ENCODE peak calls at places on chromosomes 3 and 15, in five cellular contexts. One of them, this sample, is unnamed.

GRCh38 chr15:85289677-85290365 is 90.6 kb upstream of the AKAP13 start:
- DNase-seq in heart left ventricle: no peak
- DNase-seq in H1: no peak
- DNase-seq in IMR-90: peak; percentile 31
- DNase-seq in spleen: no peak
- DNase-seq in this sample: no peak

GRCh38 chr3:49181351-49181750 is 10.0 kb downstream of the KLHDC8B start:
- DNase-seq in H1: no peak
- DNase-seq in heart left ventricle: no peak
- DNase-seq in spleen: no peak
- DNase-seq in IMR-90: no peak
- DNase-seq in this sample: no peak

GRCh38 chr3:31300802-31301443 is 231.8 kb upstream of the STT3B start:
- DNase-seq in heart left ventricle: no peak
- DNase-seq in IMR-90: no peak
- DNase-seq in spleen: no peak
- DNase-seq in H1: no peak
- DNase-seq in this sample: no peak

GRCh38 chr3:196082471-196082971 is 631 bp upstream of the TFRC start:
- DNase-seq in H1: no peak
- DNase-seq in heart left ventricle: no peak
- DNase-seq in IMR-90: peak; percentile 7
- DNase-seq in spleen: no peak
- DNase-seq in this sample: no peak

GRCh38 chr3:14771593-14772497 is 46.9 kb upstream of the FGD5 start:
- DNase-seq in spleen: peak; percentile 55
- DNase-seq in IMR-90: no peak
- DNase-seq in heart left ventricle: no peak
- DNase-seq in H1: no peak
- DNase-seq in this sample: peak; percentile 10

GRCh38 chr3:10286596-10287295 is 6.0 kb downstream of the GHRL start:
- DNase-seq in spleen: no peak
- DNase-seq in heart left ventricle: no peak
- DNase-seq in H1: peak; percentile 75
- DNase-seq in IMR-90: peak; percentile 74
- DNase-seq in this sample: no peak

GRCh38 chr3:179642871-179643270 is 10.0 kb upstream of the USP13 start:
- DNase-seq in spleen: no peak
- DNase-seq in H1: no peak
- DNase-seq in IMR-90: no peak
- DNase-seq in heart left ventricle: no peak
- DNase-seq in this sample: no peak

GRCh38 chr3:39428745-39429201 is 22.3 kb downstream of the RPSA start:
- DNase-seq in H1: peak; percentile 43
- DNase-seq in IMR-90: no peak
- DNase-seq in spleen: no peak
- DNase-seq in heart left ventricle: peak; percentile 71
- DNase-seq in this sample: peak; percentile 51

GRCh38 chr15:76682833-76683232 is 222.3 kb downstream of the SCAPER start:
- DNase-seq in spleen: no peak
- DNase-seq in IMR-90: no peak
- DNase-seq in H1: no peak
- DNase-seq in heart left ventricle: no peak
- DNase-seq in this sample: no peak

GRCh38 chr15:98683821-98684220 is 35.5 kb downstream of the IGF1R start:
- DNase-seq in spleen: no peak
- DNase-seq in H1: no peak
- DNase-seq in heart left ventricle: no peak
- DNase-seq in IMR-90: no peak
- DNase-seq in this sample: no peak

GRCh38 chr3:4310971-4311370 is 7.8 kb downstream of the SETMAR start:
- DNase-seq in spleen: no peak
- DNase-seq in IMR-90: no peak
- DNase-seq in heart left ventricle: no peak
- DNase-seq in H1: no peak
- DNase-seq in this sample: no peak

GRCh38 chr3:170178631-170179030 is 2.9 kb downstream of the PHC3 start:
- DNase-seq in IMR-90: no peak
- DNase-seq in H1: no peak
- DNase-seq in spleen: no peak
- DNase-seq in heart left ventricle: no peak
- DNase-seq in this sample: no peak

GRCh38 chr3:9014189-9014588 is 50.9 kb upstream of the RAD18 start:
- DNase-seq in IMR-90: peak; percentile 28
- DNase-seq in spleen: no peak
- DNase-seq in H1: no peak
- DNase-seq in heart left ventricle: no peak
- DNase-seq in this sample: no peak

GRCh38 chr15:85937661-85938060 is 142.0 kb upstream of the AGBL1 start:
- DNase-seq in H1: no peak
- DNase-seq in IMR-90: no peak
- DNase-seq in heart left ventricle: no peak
- DNase-seq in spleen: no peak
- DNase-seq in this sample: no peak

GRCh38 chr3:112930771-112931170 is 44.1 kb downstream of the CD200R1 start:
- DNase-seq in spleen: no peak
- DNase-seq in H1: no peak
- DNase-seq in IMR-90: peak; percentile 19
- DNase-seq in heart left ventricle: no peak
- DNase-seq in this sample: no peak

GRCh38 chr15:45855907-45856579 is 221.2 kb downstream of the SQOR start:
- DNase-seq in spleen: no peak
- DNase-seq in IMR-90: no peak
- DNase-seq in heart left ventricle: no peak
- DNase-seq in H1: no peak
- DNase-seq in this sample: no peak

GRCh38 chr3:15681668-15682067 is 80.1 kb downstream of the BTD start:
- DNase-seq in heart left ventricle: no peak
- DNase-seq in IMR-90: no peak
- DNase-seq in spleen: no peak
- DNase-seq in H1: no peak
- DNase-seq in this sample: no peak

GRCh38 chr3:48548731-48549705 is 7.6 kb downstream of the PFKFB4 start:
- DNase-seq in IMR-90: peak; percentile 69
- DNase-seq in heart left ventricle: peak; percentile 92
- DNase-seq in H1: peak; percentile 95
- DNase-seq in spleen: peak; percentile 94
- DNase-seq in this sample: peak; percentile 84

GRCh38 chr15:86837631-86838030 is 758.0 kb downstream of the AGBL1 start:
- DNase-seq in spleen: no peak
- DNase-seq in H1: no peak
- DNase-seq in IMR-90: no peak
- DNase-seq in heart left ventricle: no peak
- DNase-seq in this sample: no peak

GRCh38 chr3:57826286-57826951 is 70.3 kb downstream of the SLMAP start:
- DNase-seq in IMR-90: no peak
- DNase-seq in spleen: no peak
- DNase-seq in heart left ventricle: no peak
- DNase-seq in H1: no peak
- DNase-seq in this sample: no peak

GRCh38 chr3:43704697-43705096 is 14.0 kb downstream of the ABHD5 start:
- DNase-seq in H1: no peak
- DNase-seq in heart left ventricle: no peak
- DNase-seq in spleen: no peak
- DNase-seq in IMR-90: no peak
- DNase-seq in this sample: no peak

GRCh38 chr3:46946416-46946815 is 30.1 kb downstream of the CCDC12 start:
- DNase-seq in H1: no peak
- DNase-seq in heart left ventricle: peak; percentile 34
- DNase-seq in spleen: peak; percentile 74
- DNase-seq in IMR-90: no peak
- DNase-seq in this sample: no peak

GRCh38 chr3:46946856-46947544 is 29.5 kb downstream of the CCDC12 start:
- DNase-seq in heart left ventricle: peak; percentile 72
- DNase-seq in IMR-90: peak; percentile 31
- DNase-seq in H1: no peak
- DNase-seq in spleen: peak; percentile 86
- DNase-seq in this sample: no peak

GRCh38 chr3:46947981-46948791 is 28.4 kb downstream of the CCDC12 start:
- DNase-seq in heart left ventricle: peak; percentile 60
- DNase-seq in spleen: peak; percentile 82
- DNase-seq in IMR-90: peak; percentile 52
- DNase-seq in H1: no peak
- DNase-seq in this sample: no peak

GRCh38 chr3:46948830-46949671 is 27.5 kb downstream of the CCDC12 start:
- DNase-seq in spleen: peak; percentile 87
- DNase-seq in heart left ventricle: peak; percentile 80
- DNase-seq in IMR-90: no peak
- DNase-seq in H1: no peak
- DNase-seq in this sample: no peak

DNA sequence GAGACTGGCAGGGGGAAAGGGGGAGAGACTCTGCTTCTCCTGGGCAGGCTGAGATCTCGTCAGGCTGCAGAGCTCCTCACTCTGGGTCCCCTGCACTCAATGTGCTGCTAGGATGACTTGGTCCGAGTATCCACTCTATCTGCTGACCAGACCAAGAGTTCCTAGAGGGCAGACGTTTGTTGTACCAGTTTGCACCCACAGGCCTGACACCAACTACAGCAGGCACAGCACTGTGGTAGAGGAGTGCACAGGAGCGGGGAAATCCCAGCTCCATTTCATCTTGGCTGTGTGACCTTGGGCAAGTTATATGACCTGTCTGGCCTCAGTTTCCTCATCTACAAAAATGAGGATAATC is 29.0 kb downstream of the CCDC12 start:
- DNase-seq in IMR-90: no peak
- DNase-seq in spleen: no peak
- DNase-seq in heart left ventricle: no peak
- DNase-seq in H1: no peak
- DNase-seq in this sample: no peak
- H3K4me1 ChIP-seq in IMR-90: peaks cover 13% of the 10 kb centered on the region
- H3K4me1 ChIP-seq in spleen: peaks cover 65% of the 10 kb centered on the region
- H3K4me1 ChIP-seq in heart left ventricle: peaks cover 65% of the 10 kb centered on the region
- H3K4me1 ChIP-seq in H1: peaks cover 5% of the 10 kb centered on the region
- H3K4me1 ChIP-seq in this sample: peaks cover 4% of the 10 kb centered on the region

GRCh38 chr3:193829781-193830180 is 236.8 kb downstream of the OPA1 start:
- DNase-seq in heart left ventricle: no peak
- DNase-seq in H1: no peak
- DNase-seq in spleen: no peak
- DNase-seq in IMR-90: peak; percentile 16
- DNase-seq in this sample: no peak

GRCh38 chr3:193826126-193826795 is 233.3 kb downstream of the OPA1 start:
- DNase-seq in IMR-90: peak; percentile 34
- DNase-seq in H1: no peak
- DNase-seq in heart left ventricle: no peak
- DNase-seq in spleen: no peak
- DNase-seq in this sample: no peak

GRCh38 chr3:193827039-193827669 is 234.1 kb downstream of the OPA1 start:
- DNase-seq in spleen: no peak
- DNase-seq in heart left ventricle: no peak
- DNase-seq in H1: no peak
- DNase-seq in IMR-90: no peak
- DNase-seq in this sample: no peak

GRCh38 chr3:193827831-193828230 is 234.8 kb downstream of the OPA1 start:
- DNase-seq in H1: no peak
- DNase-seq in spleen: no peak
- DNase-seq in heart left ventricle: no peak
- DNase-seq in IMR-90: no peak
- DNase-seq in this sample: no peak

DNA sequence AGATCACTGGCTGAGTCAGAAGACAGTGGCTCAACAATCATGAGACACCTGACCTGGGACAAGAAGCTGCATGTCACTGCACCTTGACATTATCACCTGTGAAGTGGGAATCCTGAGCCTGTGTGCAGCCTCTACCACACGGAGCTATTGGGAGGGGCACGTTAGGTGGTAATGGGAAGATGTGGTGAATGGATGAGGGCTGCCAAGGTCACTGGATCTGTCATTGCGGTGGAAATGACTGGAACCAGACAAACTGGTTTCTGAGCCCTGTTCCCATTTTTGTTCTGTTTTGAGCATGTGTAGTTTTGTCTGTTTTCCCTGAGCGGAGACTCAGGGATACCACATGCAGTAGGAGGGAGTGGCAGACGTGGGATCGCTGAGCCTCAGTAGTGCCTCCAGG is 235.5 kb downstream of the OPA1 start:
- DNase-seq in heart left ventricle: no peak
- DNase-seq in spleen: no peak
- DNase-seq in H1: no peak
- DNase-seq in IMR-90: no peak
- DNase-seq in this sample: no peak
- H3K27ac ChIP-seq in heart left ventricle: no peak overlapping the region
- H3K27ac ChIP-seq in spleen: no peak overlapping the region
- H3K27ac ChIP-seq in H1: no peak overlapping the region
- H3K27ac ChIP-seq in IMR-90: no peak overlapping the region
- H3K27ac ChIP-seq in this sample: no peak overlapping the region

DNA sequence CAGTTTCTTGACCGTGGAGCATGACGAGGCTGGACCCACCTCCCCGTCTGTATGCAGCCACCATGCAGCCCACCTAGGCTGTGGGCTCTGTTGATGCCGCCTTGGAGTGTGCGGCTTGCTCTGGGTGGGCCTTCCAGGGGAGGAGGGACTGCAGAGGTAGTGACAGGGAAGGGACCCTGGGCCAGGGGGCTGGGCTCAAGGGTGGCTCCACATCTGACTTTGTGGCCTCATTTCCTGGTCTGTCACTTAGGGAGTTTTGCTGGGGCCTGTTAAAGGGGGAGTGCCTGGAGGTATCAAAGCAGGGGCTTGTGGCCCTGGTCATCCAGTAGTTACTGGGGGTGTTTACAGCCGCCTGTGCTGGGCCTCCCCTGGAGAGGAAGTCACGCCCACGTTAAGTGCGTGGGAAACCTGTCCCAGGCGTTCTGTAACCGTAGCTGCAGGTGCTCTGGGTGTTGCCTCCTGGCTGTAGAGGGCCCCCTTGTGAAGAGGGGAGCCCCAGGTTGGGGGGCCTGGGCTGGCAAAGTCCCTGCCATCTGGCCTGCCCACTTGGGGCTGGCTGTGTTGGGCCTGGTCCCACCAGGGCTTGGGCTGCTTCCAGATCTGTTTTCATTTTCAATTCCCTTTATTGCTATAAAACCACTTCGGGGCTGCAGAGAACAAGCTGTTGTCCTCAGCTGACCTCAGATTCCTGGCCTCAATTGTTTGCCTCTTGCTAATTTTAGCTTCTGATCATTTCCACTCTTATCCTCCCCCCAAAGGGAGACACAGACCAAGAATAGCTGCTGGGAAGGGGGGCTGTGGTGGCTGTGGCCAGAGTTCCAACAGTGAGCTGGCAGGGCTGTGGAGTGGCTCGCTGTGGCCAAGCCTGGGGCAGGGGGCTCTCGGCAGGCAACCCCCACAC is 26.5 kb downstream of the KLF13 start:
- DNase-seq in H1: no peak
- DNase-seq in heart left ventricle: peak; percentile 82
- DNase-seq in spleen: peak; percentile 92
- DNase-seq in IMR-90: peak; percentile 82
- DNase-seq in this sample: peak; percentile 62
- TF ChIP-seq POLR2A in H1: no peak
- TF ChIP-seq POLR2A in heart left ventricle: no peak
- TF ChIP-seq POLR2A in spleen: no peak
- TF ChIP-seq POLR2A in IMR-90: no peak
- TF ChIP-seq POLR2A in this sample: no peak

DNA sequence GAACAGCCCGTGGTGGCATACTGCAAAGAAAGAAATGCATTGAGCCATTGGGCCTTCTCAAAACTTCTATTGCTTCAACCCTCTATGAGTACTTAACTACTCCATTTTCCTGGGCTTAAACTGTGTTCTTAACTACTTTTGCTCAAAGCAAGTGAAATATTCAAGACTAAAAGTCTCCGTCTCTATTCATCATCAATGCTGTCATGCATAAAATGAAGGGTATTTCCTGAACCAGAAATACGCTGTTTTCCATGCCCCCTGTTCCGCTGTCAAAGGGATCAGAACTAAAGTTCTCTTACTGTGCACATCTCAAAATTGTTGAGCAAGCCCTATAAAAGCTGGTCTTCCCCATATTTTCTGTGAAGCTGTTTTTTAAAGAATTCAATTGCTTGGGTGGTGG is 20.3 kb downstream of the SIAH2 start:
- DNase-seq in spleen: no peak
- DNase-seq in heart left ventricle: no peak
- DNase-seq in IMR-90: no peak
- DNase-seq in H1: no peak
- DNase-seq in this sample: no peak
- H3K4me1 ChIP-seq in spleen: peaks cover 12% of the 10 kb centered on the region
- H3K4me1 ChIP-seq in heart left ventricle: peaks cover 17% of the 10 kb centered on the region
- H3K4me1 ChIP-seq in IMR-90: peaks cover 12% of the 10 kb centered on the region
- H3K4me1 ChIP-seq in H1: no peaks in the 10 kb centered on the region
- H3K4me1 ChIP-seq in this sample: no peaks in the 10 kb centered on the region

This sample was measured in uterus.